ENCODE peak calls at places on chromosomes 4 and X, in five cellular contexts. One of them, this sample, is unnamed.

GRCh38 chr4:77203380-77204197 is 46.6 kb downstream of the CCNG2 start:
- DNase-seq in fibroblast of lung: peak
- DNase-seq in GM12891: peak
- DNase-seq in amniotic stem cell: peak
- DNase-seq in occipital lobe: peak
- DNase-seq in this sample: peak

GRCh38 chrX:367866-368265 is 18.8 kb downstream of the PPP2R3B start:
- DNase-seq in occipital lobe: no peak
- DNase-seq in fibroblast of lung: no peak
- DNase-seq in amniotic stem cell: no peak
- DNase-seq in GM12891: no peak
- DNase-seq in this sample: no peak

GRCh38 chrX:64975491-64975890 is 759 bp downstream of the ZC4H2 start:
- DNase-seq in fibroblast of lung: peak
- DNase-seq in occipital lobe: no peak
- DNase-seq in GM12891: no peak
- DNase-seq in amniotic stem cell: no peak
- DNase-seq in this sample: no peak

GRCh38 chr4:165720411-165721082 is 152.5 kb upstream of the TLL1 start:
- DNase-seq in fibroblast of lung: no peak
- DNase-seq in amniotic stem cell: no peak
- DNase-seq in GM12891: no peak
- DNase-seq in occipital lobe: no peak
- DNase-seq in this sample: no peak

GRCh38 chrX:2430265-2430825 is 70.4 kb downstream of the DHRSX start:
- DNase-seq in amniotic stem cell: no peak
- DNase-seq in GM12891: no peak
- DNase-seq in occipital lobe: no peak
- DNase-seq in fibroblast of lung: no peak
- DNase-seq in this sample: no peak

GRCh38 chrX:10111364-10112148 is 45.2 kb upstream of the CLCN4 start:
- DNase-seq in GM12891: peak
- DNase-seq in fibroblast of lung: no peak
- DNase-seq in occipital lobe: no peak
- DNase-seq in amniotic stem cell: no peak
- DNase-seq in this sample: no peak

GRCh38 chr4:146638801-146639351 is at the start of gene POU4F2:
- DNase-seq in GM12891: peak
- DNase-seq in fibroblast of lung: peak
- DNase-seq in amniotic stem cell: no peak
- DNase-seq in occipital lobe: no peak
- DNase-seq in this sample: no peak

GRCh38 chr4:162157241-162157640 is 6.6 kb downstream of the FSTL5 start:
- DNase-seq in fibroblast of lung: no peak
- DNase-seq in GM12891: no peak
- DNase-seq in occipital lobe: no peak
- DNase-seq in amniotic stem cell: no peak
- DNase-seq in this sample: no peak

GRCh38 chr4:54227261-54228063 is 1.6 kb upstream of the PDGFRA start:
- DNase-seq in occipital lobe: no peak
- DNase-seq in GM12891: no peak
- DNase-seq in fibroblast of lung: peak
- DNase-seq in amniotic stem cell: no peak
- DNase-seq in this sample: no peak

This sample was measured in fibroblast of the conjunctiva.